ENCODE peak calls at places on chromosomes 12 and 14, in six cellular contexts. F is left cardiac atrium; V is left colon; C is epithelial cell of esophagus; P is activated naive CD8-positive, alpha-beta T cell treated with anti-CD3 and anti-CD28 coated beads for 36 hours; J is astrocyte. N is an unnamed sample.

GRCh38 chr12:72330784-72331183 is 58.6 kb downstream of the TRHDE start:
- DNase-seq in C (no peak), J (no peak), F (no peak), P (no peak), V (no peak), N (no peak)

GRCh38 chr12:121238604-121239334 is 28.8 kb downstream of the P2RX4 start:
- DNase-seq in J (no peak), V (no peak), P (no peak), C (no peak), F (no peak), N (peak; percentile 54)

GRCh38 chr12:95143784-95144205 is 70.4 kb upstream of the NR2C1 start:
- DNase-seq in C (no peak), V (no peak), P (no peak), J (peak; percentile 27), F (no peak), N (no peak)

GRCh38 chr14:101763941-101764709 is 2.6 kb downstream of the PPP2R5C start:
- DNase-seq in J (no peak), V (no peak), C (no peak), F (no peak), P (no peak), N (no peak)

GRCh38 chr14:77593501-77593911 is 22.9 kb downstream of the SPTLC2 start:
- DNase-seq in P (no peak), C (peak; percentile 36), F (no peak), J (peak; percentile 30), V (no peak), N (no peak)

GRCh38 chr12:108939594-108939993 is 59.7 kb downstream of the DAO start:
- DNase-seq in J (peak; percentile 19), C (peak; percentile 58), P (no peak), F (no peak), V (no peak), N (peak; percentile 26)

GRCh38 chr12:117489671-117490070 is 128.2 kb upstream of the NOS1 start:
- DNase-seq in P (no peak), C (no peak), J (peak; percentile 12), F (no peak), V (no peak), N (no peak)

GRCh38 chr12:47634127-47634526 is 71.7 kb downstream of the RPAP3 start:
- DNase-seq in F (no peak), C (no peak), P (no peak), V (no peak), J (no peak), N (no peak)

GRCh38 chr12:60052483-60052882 is 456.7 kb downstream of the SLC16A7 start:
- DNase-seq in P (no peak), C (peak; percentile 29), V (no peak), J (peak; percentile 15), F (no peak), N (no peak)

GRCh38 chr12:54442071-54442470 is 23.0 kb upstream of the ITGA5 start:
- DNase-seq in V (no peak), C (no peak), P (no peak), F (no peak), J (no peak), N (no peak)

GRCh38 chr12:85559534-85559933 is 276.7 kb downstream of the RASSF9 start:
- DNase-seq in P (no peak), V (no peak), J (no peak), F (no peak), C (no peak), N (no peak)

GRCh38 chr12:84789184-84789583 is 123.4 kb downstream of the SLC6A15 start:
- DNase-seq in V (no peak), J (no peak), C (peak; percentile 10), F (no peak), P (no peak), N (no peak)

GRCh38 chr12:120438495-120439198 is 734 bp downstream of the COX6A1 start:
- DNase-seq in F (no peak), V (no peak), P (no peak), J (no peak), C (peak; percentile 13), N (no peak)